ENCODE peak calls at places on chromosome 1, in nine cellular contexts. F is heart right ventricle, R is PC-3, C is epithelial cell of esophagus, X is HL-60, K is nephron progenitor cell, Q is GM23338, W is progenitor cell of endocrine pancreas, Y is Calu3. E is an unnamed sample.

GRCh38 chr1:37808369-37809319 is 636 bp upstream of the YRDC start:
- DNase-seq in F (peak), R (peak), C (peak), X (no peak), K (peak), Q (peak), W (peak), Y (peak), E (peak)

GRCh38 chr1:53600001-53600400 is 139.0 kb downstream of the GLIS1 start:
- DNase-seq in F (no peak), R (no peak), C (no peak), X (no peak), K (no peak), Q (no peak), W (no peak), Y (no peak), E (peak)

GRCh38 chr1:90850925-90851710 is 134.0 kb upstream of the BARHL2 start:
- DNase-seq in F (peak), R (peak), C (peak), X (peak), K (peak), Q (peak), W (peak), Y (peak), E (no peak)

GRCh38 chr1:47186267-47187185 is 3.3 kb downstream of the PDZK1IP1 start:
- DNase-seq in F (no peak), R (no peak), C (no peak), X (no peak), K (no peak), Q (no peak), W (no peak), Y (no peak), E (no peak)

GRCh38 chr1:226964611-226965486 is 24.8 kb downstream of the COQ8A start:
- DNase-seq in F (no peak), R (no peak), C (no peak), X (no peak), K (no peak), Q (no peak), W (no peak), Y (no peak), E (no peak)

GRCh38 chr1:224922404-224923164 is 6.9 kb upstream of the DNAH14 start:
- DNase-seq in F (no peak), R (peak), C (peak), X (no peak), K (peak), Q (peak), W (no peak), Y (peak), E (no peak)

GRCh38 chr1:64378826-64379225 is 91.1 kb upstream of the CACHD1 start:
- DNase-seq in F (no peak), R (no peak), C (no peak), X (no peak), K (no peak), Q (peak), W (no peak), Y (no peak), E (no peak)

GRCh38 chr1:13583592-13583963 is at the start of gene PDPN:
- DNase-seq in F (peak), R (no peak), C (peak), X (no peak), K (peak), Q (peak), W (peak), Y (no peak), E (no peak)

GRCh38 chr1:205074084-205074483 is 10.2 kb downstream of the TMEM81 start:
- DNase-seq in F (no peak), R (no peak), C (no peak), X (no peak), K (no peak), Q (no peak), W (no peak), Y (no peak), E (no peak)

GRCh38 chr1:31152181-31152768 is 86.8 kb upstream of the PUM1 start:
- DNase-seq in F (no peak), R (peak), C (peak), X (peak), K (no peak), Q (no peak), W (no peak), Y (no peak), E (no peak)

GRCh38 chr1:171486048-171486519 is 754 bp downstream of the PRRC2C start:
- DNase-seq in F (no peak), R (peak), C (peak), X (peak), K (no peak), Q (peak), W (no peak), Y (no peak), E (no peak)

GRCh38 chr1:171152533-171152932 is 32.6 kb upstream of the FMO2 start:
- DNase-seq in F (peak), R (no peak), C (no peak), X (no peak), K (no peak), Q (no peak), W (no peak), Y (no peak), E (no peak)

GRCh38 chr1:162822391-162823200 is 32.1 kb downstream of the HSD17B7 start:
- DNase-seq in F (peak), R (peak), C (peak), X (no peak), K (peak), Q (peak), W (peak), Y (peak), E (no peak)

GRCh38 chr1:40360631-40361030 is 12.9 kb upstream of the SMAP2 start:
- DNase-seq in F (no peak), R (no peak), C (no peak), X (no peak), K (no peak), Q (no peak), W (no peak), Y (no peak), E (no peak)

GRCh38 chr1:205107327-205107726 is 14.5 kb downstream of the RBBP5 start:
- DNase-seq in F (no peak), R (no peak), C (no peak), X (no peak), K (no peak), Q (no peak), W (no peak), Y (no peak), E (no peak)

GRCh38 chr1:75083848-75084514 is 50.2 kb upstream of the LHX8 start:
- DNase-seq in F (no peak), R (no peak), C (peak), X (no peak), K (no peak), Q (peak), W (no peak), Y (no peak), E (no peak)

GRCh38 chr1:173122958-173123852 is 72.5 kb upstream of the TNFSF18 start:
- DNase-seq in F (peak), R (no peak), C (peak), X (peak), K (no peak), Q (peak), W (no peak), Y (peak), E (no peak)

GRCh38 chr1:3134378-3135072 is 65.5 kb downstream of the PRDM16 start:
- DNase-seq in F (no peak), R (no peak), C (no peak), X (no peak), K (no peak), Q (no peak), W (no peak), Y (no peak), E (no peak)

GRCh38 chr1:198529414-198529813 is 11.1 kb downstream of the ATP6V1G3 start:
- DNase-seq in F (no peak), R (peak), C (no peak), X (no peak), K (no peak), Q (no peak), W (no peak), Y (no peak), E (no peak)

GRCh38 chr1:176820292-176821056 is 344.0 kb downstream of the ASTN1 start:
- DNase-seq in F (no peak), R (no peak), C (no peak), X (no peak), K (no peak), Q (no peak), W (no peak), Y (no peak), E (no peak)

GRCh38 chr1:44792736-44793502 is 4.9 kb upstream of the BEST4 start:
- DNase-seq in F (no peak), R (no peak), C (no peak), X (no peak), K (no peak), Q (no peak), W (no peak), Y (no peak), E (peak)

GRCh38 chr1:6038603-6039002 is 7.1 kb upstream of the KCNAB2 start:
- DNase-seq in F (no peak), R (no peak), C (no peak), X (no peak), K (no peak), Q (no peak), W (no peak), Y (no peak), E (no peak)

GRCh38 chr1:90394247-90394646 is 322.9 kb downstream of the BARHL2 start:
- DNase-seq in F (no peak), R (no peak), C (peak), X (peak), K (no peak), Q (no peak), W (no peak), Y (no peak), E (no peak)

GRCh38 chr1:201939271-201939973 is 6.9 kb downstream of the LMOD1 start:
- DNase-seq in F (no peak), R (no peak), C (no peak), X (no peak), K (no peak), Q (no peak), W (no peak), Y (no peak), E (no peak)

GRCh38 chr1:55005351-55006140 is 6.8 kb downstream of the BSND start:
- DNase-seq in F (no peak), R (no peak), C (no peak), X (no peak), K (no peak), Q (peak), W (no peak), Y (no peak), E (peak)

GRCh38 chr1:46510998-46511365 is 21.3 kb downstream of the DMBX1 start:
- DNase-seq in F (no peak), R (no peak), C (no peak), X (no peak), K (no peak), Q (no peak), W (no peak), Y (no peak), E (no peak)

GRCh38 chr1:172449012-172449584 is 5.2 kb upstream of the PIGC start:
- DNase-seq in F (no peak), R (peak), C (peak), X (no peak), K (no peak), Q (no peak), W (no peak), Y (peak), E (no peak)

GRCh38 chr1:37486680-37487618 is 12.6 kb downstream of the ZC3H12A start:
- DNase-seq in F (peak), R (peak), C (peak), X (no peak), K (peak), Q (peak), W (peak), Y (peak), E (no peak)

GRCh38 chr1:234616644-234617043 is 6.7 kb upstream of the IRF2BP2 start:
- DNase-seq in F (no peak), R (no peak), C (peak), X (no peak), K (no peak), Q (no peak), W (no peak), Y (no peak), E (no peak)

GRCh38 chr1:28517649-28517999 is 11.8 kb downstream of the RCC1 start:
- DNase-seq in F (no peak), R (no peak), C (no peak), X (no peak), K (no peak), Q (no peak), W (no peak), Y (no peak), E (no peak)

GRCh38 chr1:67647814-67648358 is 37.1 kb upstream of the GADD45A start:
- DNase-seq in F (no peak), R (peak), C (peak), X (no peak), K (no peak), Q (no peak), W (no peak), Y (no peak), E (no peak)

DNA sequence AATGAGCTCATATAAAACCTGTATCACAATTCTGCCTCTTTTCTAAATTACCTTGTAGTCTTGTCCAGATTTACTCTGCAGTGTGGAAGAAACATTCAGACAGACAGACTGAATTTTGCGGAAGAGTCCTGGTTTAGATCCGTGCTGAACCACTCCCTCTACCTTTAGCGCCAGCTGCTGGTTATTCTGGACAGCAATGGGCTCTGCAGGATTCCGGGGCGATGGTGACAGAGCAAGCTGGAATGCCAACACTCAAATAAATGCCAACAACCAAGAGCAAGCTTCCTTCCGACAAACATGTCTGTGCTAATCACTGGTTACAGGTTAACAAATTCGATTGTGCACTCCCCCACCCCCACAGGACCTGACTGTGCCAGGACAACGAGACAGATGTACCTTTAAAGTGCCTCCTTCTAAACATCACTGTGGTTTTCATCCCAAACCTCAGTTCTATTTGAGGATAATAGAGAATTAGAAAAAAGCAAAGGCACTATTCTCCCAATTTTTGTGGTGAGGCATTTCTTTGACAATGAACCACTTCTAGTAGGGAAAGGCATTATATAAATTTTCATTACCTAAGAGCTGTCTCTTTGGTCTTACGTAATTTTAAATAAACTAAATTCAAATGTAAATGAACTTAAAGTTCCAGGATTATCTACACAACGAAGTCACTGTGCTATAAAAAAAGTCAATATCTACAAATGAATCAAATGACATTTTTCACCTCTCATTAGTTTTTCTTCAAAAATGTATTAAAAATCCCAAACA is 90.4 kb downstream of the INTS7 start:
- DNase-seq in F (no peak), R (peak), C (peak), X (no peak), K (peak), Q (peak), W (no peak), Y (peak), E (no peak)
- TF ChIP-seq CTCF in F (peak), R (peak), C (peak), X (no peak), K (peak), Q (peak), W (peak), Y (peak), E (peak)

GRCh38 chr1:32372149-32372756 is 9.9 kb downstream of the TSSK3 start:
- DNase-seq in F (no peak), R (peak), C (no peak), X (peak), K (no peak), Q (no peak), W (no peak), Y (no peak), E (peak)
- TF ChIP-seq CTCF in F (no peak), R (peak), C (peak), X (peak), K (no peak), Q (no peak), W (no peak), Y (no peak), E (peak)

GRCh38 chr1:181645171-181645570 is 161.9 kb downstream of the CACNA1E start:
- DNase-seq in F (no peak), R (no peak), C (no peak), X (no peak), K (no peak), Q (no peak), W (no peak), Y (no peak), E (no peak)
- TF ChIP-seq CTCF in F (no peak), R (no peak), C (no peak), X (no peak), K (no peak), Q (no peak), W (no peak), Y (no peak), E (no peak)

DNA sequence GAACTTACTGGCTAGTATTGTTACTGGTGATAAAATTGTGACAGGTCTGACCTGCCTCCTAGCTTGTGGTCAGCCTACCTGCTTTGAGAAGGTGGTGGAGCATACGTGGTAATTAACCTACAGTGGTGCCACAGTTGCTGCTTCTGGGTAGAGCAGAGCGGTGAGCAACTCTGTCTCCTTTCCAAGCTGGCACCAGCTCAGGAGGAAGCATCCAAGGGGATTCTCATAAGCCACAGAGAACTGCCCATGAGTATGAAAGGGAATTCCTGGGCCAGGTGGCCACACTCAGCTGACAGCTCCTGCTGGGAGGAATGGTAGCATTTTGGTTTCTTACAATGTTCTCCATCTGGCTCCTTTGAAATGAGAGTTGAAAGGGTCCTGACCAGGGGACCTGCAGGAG is 39.4 kb downstream of the ATP2B4 start:
- DNase-seq in F (no peak), R (no peak), C (no peak), X (no peak), K (no peak), Q (no peak), W (no peak), Y (no peak), E (no peak)
- TF ChIP-seq CTCF in F (no peak), R (no peak), C (no peak), X (no peak), K (no peak), Q (no peak), W (no peak), Y (no peak), E (no peak)

GRCh38 chr1:107919953-107920352 is 45.0 kb downstream of the VAV3 start:
- DNase-seq in F (no peak), R (no peak), C (no peak), X (no peak), K (no peak), Q (no peak), W (no peak), Y (no peak), E (no peak)
- TF ChIP-seq CTCF in F (no peak), R (no peak), C (no peak), X (no peak), K (no peak), Q (no peak), W (no peak), Y (no peak), E (no peak)

E was measured in chondrocyte.